ENCODE peak calls at places on chromosome 15, in seven cellular contexts. One of them, this sample, is unnamed.
A peak's percentile ranks its signal among the peaks of the same experiment; 100 is the strongest.

GRCh38 chr15:78046796-78047341 is 30.6 kb downstream of the TBC1D2B start:
- DNase-seq in caudate nucleus: no peak
- DNase-seq in naive thymus-derived CD4-positive, alpha-beta T cell: no peak
- DNase-seq in lower lobe of right lung: peak; percentile 59
- DNase-seq in A549: no peak
- DNase-seq in ovary: no peak
- DNase-seq in dorsolateral prefrontal cortex: no peak
- DNase-seq in this sample: no peak

GRCh38 chr15:52257734-52258062 is 37.9 kb downstream of the MYO5C start:
- DNase-seq in caudate nucleus: no peak
- DNase-seq in naive thymus-derived CD4-positive, alpha-beta T cell: no peak
- DNase-seq in lower lobe of right lung: no peak
- DNase-seq in A549: no peak
- DNase-seq in ovary: no peak
- DNase-seq in dorsolateral prefrontal cortex: no peak
- DNase-seq in this sample: no peak

GRCh38 chr15:83092309-83092976 is 15.0 kb upstream of the TM6SF1 start:
- DNase-seq in caudate nucleus: peak; percentile 18
- DNase-seq in naive thymus-derived CD4-positive, alpha-beta T cell: no peak
- DNase-seq in lower lobe of right lung: peak; percentile 65
- DNase-seq in A549: no peak
- DNase-seq in ovary: no peak
- DNase-seq in dorsolateral prefrontal cortex: no peak
- DNase-seq in this sample: no peak

GRCh38 chr15:78984041-78984440 is 39.2 kb upstream of the CTSH start:
- DNase-seq in caudate nucleus: no peak
- DNase-seq in naive thymus-derived CD4-positive, alpha-beta T cell: no peak
- DNase-seq in lower lobe of right lung: peak; percentile 20
- DNase-seq in A549: no peak
- DNase-seq in ovary: no peak
- DNase-seq in dorsolateral prefrontal cortex: no peak
- DNase-seq in this sample: no peak

GRCh38 chr15:69014454-69014853 is at the start of gene NOX5:
- DNase-seq in caudate nucleus: no peak
- DNase-seq in naive thymus-derived CD4-positive, alpha-beta T cell: no peak
- DNase-seq in lower lobe of right lung: no peak
- DNase-seq in A549: peak; percentile 46
- DNase-seq in ovary: no peak
- DNase-seq in dorsolateral prefrontal cortex: no peak
- DNase-seq in this sample: no peak

GRCh38 chr15:45458746-45459403 is 63.7 kb downstream of the SLC30A4 start:
- DNase-seq in caudate nucleus: peak; percentile 29
- DNase-seq in naive thymus-derived CD4-positive, alpha-beta T cell: peak; percentile 82
- DNase-seq in lower lobe of right lung: peak; percentile 67
- DNase-seq in A549: peak; percentile 27
- DNase-seq in ovary: peak; percentile 69
- DNase-seq in dorsolateral prefrontal cortex: peak; percentile 81
- DNase-seq in this sample: peak; percentile 64

GRCh38 chr15:89399390-89400120 is 64.9 kb upstream of the POLG start:
- DNase-seq in caudate nucleus: peak; percentile 37
- DNase-seq in naive thymus-derived CD4-positive, alpha-beta T cell: no peak
- DNase-seq in lower lobe of right lung: no peak
- DNase-seq in A549: peak; percentile 84
- DNase-seq in ovary: no peak
- DNase-seq in dorsolateral prefrontal cortex: peak; percentile 31
- DNase-seq in this sample: peak; percentile 64

GRCh38 chr15:25175033-25175788 is 220.4 kb downstream of the SNRPN start:
- DNase-seq in caudate nucleus: no peak
- DNase-seq in naive thymus-derived CD4-positive, alpha-beta T cell: no peak
- DNase-seq in lower lobe of right lung: peak; percentile 15
- DNase-seq in A549: no peak
- DNase-seq in ovary: no peak
- DNase-seq in dorsolateral prefrontal cortex: no peak
- DNase-seq in this sample: no peak

GRCh38 chr15:90340345-90340744 is 11.7 kb upstream of the ZNF774 start:
- DNase-seq in caudate nucleus: no peak
- DNase-seq in naive thymus-derived CD4-positive, alpha-beta T cell: no peak
- DNase-seq in lower lobe of right lung: no peak
- DNase-seq in A549: peak; percentile 45
- DNase-seq in ovary: no peak
- DNase-seq in dorsolateral prefrontal cortex: no peak
- DNase-seq in this sample: no peak

GRCh38 chr15:81642451-81642990 is 268.5 kb upstream of the TMC3 start:
- DNase-seq in caudate nucleus: no peak
- DNase-seq in naive thymus-derived CD4-positive, alpha-beta T cell: no peak
- DNase-seq in lower lobe of right lung: no peak
- DNase-seq in A549: no peak
- DNase-seq in ovary: no peak
- DNase-seq in dorsolateral prefrontal cortex: no peak
- DNase-seq in this sample: no peak

GRCh38 chr15:48617619-48618018 is 27.9 kb downstream of the FBN1 start:
- DNase-seq in caudate nucleus: no peak
- DNase-seq in naive thymus-derived CD4-positive, alpha-beta T cell: no peak
- DNase-seq in lower lobe of right lung: peak; percentile 52
- DNase-seq in A549: no peak
- DNase-seq in ovary: peak; percentile 35
- DNase-seq in dorsolateral prefrontal cortex: no peak
- DNase-seq in this sample: no peak

GRCh38 chr15:78072080-78072892 is 5.2 kb downstream of the TBC1D2B start:
- DNase-seq in caudate nucleus: peak; percentile 21
- DNase-seq in naive thymus-derived CD4-positive, alpha-beta T cell: peak; percentile 50
- DNase-seq in lower lobe of right lung: no peak
- DNase-seq in A549: no peak
- DNase-seq in ovary: no peak
- DNase-seq in dorsolateral prefrontal cortex: no peak
- DNase-seq in this sample: no peak

GRCh38 chr15:78950906-78951840 is 6.3 kb upstream of the CTSH start:
- DNase-seq in caudate nucleus: no peak
- DNase-seq in naive thymus-derived CD4-positive, alpha-beta T cell: no peak
- DNase-seq in lower lobe of right lung: no peak
- DNase-seq in A549: peak; percentile 36
- DNase-seq in ovary: no peak
- DNase-seq in dorsolateral prefrontal cortex: no peak
- DNase-seq in this sample: no peak

GRCh38 chr15:62483817-62484216 is 318.7 kb upstream of the C2CD4B start:
- DNase-seq in caudate nucleus: no peak
- DNase-seq in naive thymus-derived CD4-positive, alpha-beta T cell: no peak
- DNase-seq in lower lobe of right lung: no peak
- DNase-seq in A549: no peak
- DNase-seq in ovary: peak; percentile 41
- DNase-seq in dorsolateral prefrontal cortex: no peak
- DNase-seq in this sample: no peak

GRCh38 chr15:44298878-44299277 is 10.4 kb downstream of the GOLM2 start:
- DNase-seq in caudate nucleus: no peak
- DNase-seq in naive thymus-derived CD4-positive, alpha-beta T cell: no peak
- DNase-seq in lower lobe of right lung: no peak
- DNase-seq in A549: peak; percentile 37
- DNase-seq in ovary: no peak
- DNase-seq in dorsolateral prefrontal cortex: no peak
- DNase-seq in this sample: no peak

GRCh38 chr15:56732881-56733130 is 503 bp downstream of the ZNF280D start:
- DNase-seq in caudate nucleus: no peak
- DNase-seq in naive thymus-derived CD4-positive, alpha-beta T cell: no peak
- DNase-seq in lower lobe of right lung: no peak
- DNase-seq in A549: no peak
- DNase-seq in ovary: no peak
- DNase-seq in dorsolateral prefrontal cortex: no peak
- DNase-seq in this sample: no peak

GRCh38 chr15:92638291-92638708 is 17.3 kb downstream of the FAM174B start:
- DNase-seq in caudate nucleus: no peak
- DNase-seq in naive thymus-derived CD4-positive, alpha-beta T cell: no peak
- DNase-seq in lower lobe of right lung: peak; percentile 65
- DNase-seq in A549: no peak
- DNase-seq in ovary: peak; percentile 25
- DNase-seq in dorsolateral prefrontal cortex: no peak
- DNase-seq in this sample: no peak

GRCh38 chr15:40301467-40302179 is 6.1 kb downstream of the PLCB2 start:
- DNase-seq in caudate nucleus: no peak
- DNase-seq in naive thymus-derived CD4-positive, alpha-beta T cell: no peak
- DNase-seq in lower lobe of right lung: no peak
- DNase-seq in A549: no peak
- DNase-seq in ovary: no peak
- DNase-seq in dorsolateral prefrontal cortex: no peak
- DNase-seq in this sample: no peak

GRCh38 chr15:85533949-85534543 is 153.6 kb downstream of the AKAP13 start:
- DNase-seq in caudate nucleus: no peak
- DNase-seq in naive thymus-derived CD4-positive, alpha-beta T cell: peak; percentile 25
- DNase-seq in lower lobe of right lung: no peak
- DNase-seq in A549: no peak
- DNase-seq in ovary: no peak
- DNase-seq in dorsolateral prefrontal cortex: no peak
- DNase-seq in this sample: no peak
- H3K27ac ChIP-seq in caudate nucleus: no peak overlapping the region
- H3K27ac ChIP-seq in naive thymus-derived CD4-positive, alpha-beta T cell: no peak overlapping the region
- H3K27ac ChIP-seq in lower lobe of right lung: peak overlapping the region; percentile 72
- H3K27ac ChIP-seq in A549: no peak overlapping the region
- H3K27ac ChIP-seq in ovary: no peak overlapping the region
- H3K27ac ChIP-seq in dorsolateral prefrontal cortex: no peak overlapping the region
- H3K27ac ChIP-seq in this sample: no peak overlapping the region

DNA sequence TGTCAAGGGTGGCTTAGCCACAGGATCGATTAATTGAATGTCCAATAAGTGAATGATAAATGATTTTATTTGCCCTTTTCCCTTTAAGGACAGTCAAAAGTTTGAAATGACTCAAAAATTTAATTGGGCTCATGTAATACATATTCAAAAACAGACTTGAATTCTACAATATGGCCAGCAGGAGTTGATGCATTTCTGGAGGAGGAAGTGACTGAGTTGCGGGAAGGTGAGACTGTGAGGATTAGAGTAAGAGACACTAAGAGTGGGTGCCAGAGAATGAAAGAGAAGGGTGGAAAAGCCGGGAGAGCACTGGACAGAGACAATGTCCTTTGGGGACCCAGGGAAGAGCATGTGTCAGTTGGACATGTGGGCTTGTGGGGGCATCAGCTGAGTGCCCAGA is 83.3 kb downstream of the MCTP2 start:
- DNase-seq in caudate nucleus: no peak
- DNase-seq in naive thymus-derived CD4-positive, alpha-beta T cell: no peak
- DNase-seq in lower lobe of right lung: no peak
- DNase-seq in A549: no peak
- DNase-seq in ovary: no peak
- DNase-seq in dorsolateral prefrontal cortex: no peak
- DNase-seq in this sample: no peak
- H3K27ac ChIP-seq in caudate nucleus: no peak overlapping the region
- H3K27ac ChIP-seq in naive thymus-derived CD4-positive, alpha-beta T cell: no peak overlapping the region
- H3K27ac ChIP-seq in lower lobe of right lung: no peak overlapping the region
- H3K27ac ChIP-seq in A549: no peak overlapping the region
- H3K27ac ChIP-seq in ovary: no peak overlapping the region
- H3K27ac ChIP-seq in dorsolateral prefrontal cortex: no peak overlapping the region
- H3K27ac ChIP-seq in this sample: no peak overlapping the region

DNA sequence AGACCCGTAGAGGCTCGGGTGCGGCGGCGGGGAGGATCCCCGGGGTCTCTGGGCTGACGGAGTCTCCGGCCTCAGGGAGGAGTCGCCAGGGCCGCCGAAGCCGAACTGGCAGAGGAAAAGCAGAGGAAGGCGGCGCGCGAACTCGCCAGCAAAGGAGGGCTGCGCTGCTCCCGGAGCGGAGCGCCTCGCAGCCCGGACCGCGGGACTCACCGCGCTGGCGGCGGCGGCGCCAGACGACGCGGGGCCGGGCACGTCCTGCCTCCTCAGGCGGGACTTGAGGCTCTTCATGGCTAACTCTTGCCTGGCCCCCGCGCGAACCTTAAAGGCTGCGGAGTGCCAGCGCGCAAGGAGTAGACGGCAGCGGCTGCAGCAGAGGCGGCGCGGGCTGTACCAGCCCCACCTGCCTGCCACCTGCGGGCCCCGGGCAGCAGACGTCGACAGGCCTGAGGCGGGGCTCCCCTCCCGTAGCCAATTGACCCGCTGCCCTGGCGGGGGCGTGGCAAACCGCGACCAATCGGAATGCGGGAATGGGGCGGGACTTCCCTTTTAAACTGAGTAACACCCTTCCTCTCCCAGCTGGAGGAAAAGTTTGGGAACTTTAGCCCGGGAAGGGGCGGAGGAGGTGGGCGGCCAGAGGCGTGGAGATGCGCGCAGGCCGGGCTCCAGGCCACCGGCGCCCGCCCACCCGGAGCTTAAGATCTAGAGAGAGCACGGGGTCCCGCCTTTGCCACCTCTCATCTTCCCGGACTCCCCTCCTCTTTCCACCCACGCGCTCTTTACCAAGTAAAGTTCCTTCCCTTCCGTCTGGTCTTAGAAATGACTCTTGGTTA is at the start of gene UACA:
- DNase-seq in caudate nucleus: peak; percentile 91
- DNase-seq in naive thymus-derived CD4-positive, alpha-beta T cell: peak; percentile 61
- DNase-seq in lower lobe of right lung: peak; percentile 89
- DNase-seq in A549: peak; percentile 99
- DNase-seq in ovary: peak; percentile 99
- DNase-seq in dorsolateral prefrontal cortex: peak; percentile 69
- DNase-seq in this sample: peak; percentile 86
- H3K27ac ChIP-seq in caudate nucleus: peak within 1 kb of the TSS; percentile 47
- H3K27ac ChIP-seq in naive thymus-derived CD4-positive, alpha-beta T cell: no peak within 1 kb of the TSS
- H3K27ac ChIP-seq in lower lobe of right lung: peak within 1 kb of the TSS; percentile 94
- H3K27ac ChIP-seq in A549: peak within 1 kb of the TSS; percentile 92
- H3K27ac ChIP-seq in ovary: peak within 1 kb of the TSS; percentile 90
- H3K27ac ChIP-seq in dorsolateral prefrontal cortex: no peak within 1 kb of the TSS
- H3K27ac ChIP-seq in this sample: peak within 1 kb of the TSS; percentile 67

GRCh38 chr15:64807751-64808222 is 17.7 kb downstream of the PIF1 start:
- DNase-seq in caudate nucleus: no peak
- DNase-seq in naive thymus-derived CD4-positive, alpha-beta T cell: no peak
- DNase-seq in lower lobe of right lung: no peak
- DNase-seq in A549: no peak
- DNase-seq in ovary: no peak
- DNase-seq in dorsolateral prefrontal cortex: no peak
- DNase-seq in this sample: no peak
- H3K27ac ChIP-seq in caudate nucleus: no peak overlapping the region
- H3K27ac ChIP-seq in naive thymus-derived CD4-positive, alpha-beta T cell: no peak overlapping the region
- H3K27ac ChIP-seq in lower lobe of right lung: no peak overlapping the region
- H3K27ac ChIP-seq in A549: no peak overlapping the region
- H3K27ac ChIP-seq in ovary: no peak overlapping the region
- H3K27ac ChIP-seq in dorsolateral prefrontal cortex: no peak overlapping the region
- H3K27ac ChIP-seq in this sample: no peak overlapping the region

GRCh38 chr15:84601555-84601838 is 688 bp downstream of the ZSCAN2 start:
- DNase-seq in caudate nucleus: no peak
- DNase-seq in naive thymus-derived CD4-positive, alpha-beta T cell: no peak
- DNase-seq in lower lobe of right lung: no peak
- DNase-seq in A549: no peak
- DNase-seq in ovary: no peak
- DNase-seq in dorsolateral prefrontal cortex: no peak
- DNase-seq in this sample: no peak
- H3K27ac ChIP-seq in caudate nucleus: no peak overlapping the region
- H3K27ac ChIP-seq in naive thymus-derived CD4-positive, alpha-beta T cell: peak overlapping the region; percentile 77
- H3K27ac ChIP-seq in lower lobe of right lung: no peak overlapping the region
- H3K27ac ChIP-seq in A549: peak overlapping the region; percentile 78
- H3K27ac ChIP-seq in ovary: no peak overlapping the region
- H3K27ac ChIP-seq in dorsolateral prefrontal cortex: no peak overlapping the region
- H3K27ac ChIP-seq in this sample: no peak overlapping the region

GRCh38 chr15:27769652-27770051 is 329.5 kb downstream of the OCA2 start:
- DNase-seq in caudate nucleus: no peak
- DNase-seq in naive thymus-derived CD4-positive, alpha-beta T cell: no peak
- DNase-seq in lower lobe of right lung: no peak
- DNase-seq in A549: no peak
- DNase-seq in ovary: no peak
- DNase-seq in dorsolateral prefrontal cortex: no peak
- DNase-seq in this sample: no peak
- H3K27ac ChIP-seq in caudate nucleus: no peak overlapping the region
- H3K27ac ChIP-seq in naive thymus-derived CD4-positive, alpha-beta T cell: no peak overlapping the region
- H3K27ac ChIP-seq in lower lobe of right lung: no peak overlapping the region
- H3K27ac ChIP-seq in A549: no peak overlapping the region
- H3K27ac ChIP-seq in ovary: no peak overlapping the region
- H3K27ac ChIP-seq in dorsolateral prefrontal cortex: no peak overlapping the region
- H3K27ac ChIP-seq in this sample: no peak overlapping the region

GRCh38 chr15:73688455-73688854 is 4.3 kb downstream of the CD276 start:
- DNase-seq in caudate nucleus: no peak
- DNase-seq in naive thymus-derived CD4-positive, alpha-beta T cell: no peak
- DNase-seq in lower lobe of right lung: no peak
- DNase-seq in A549: no peak
- DNase-seq in ovary: no peak
- DNase-seq in dorsolateral prefrontal cortex: no peak
- DNase-seq in this sample: no peak
- H3K27ac ChIP-seq in caudate nucleus: no peak overlapping the region
- H3K27ac ChIP-seq in naive thymus-derived CD4-positive, alpha-beta T cell: no peak overlapping the region
- H3K27ac ChIP-seq in lower lobe of right lung: no peak overlapping the region
- H3K27ac ChIP-seq in A549: no peak overlapping the region
- H3K27ac ChIP-seq in ovary: no peak overlapping the region
- H3K27ac ChIP-seq in dorsolateral prefrontal cortex: no peak overlapping the region
- H3K27ac ChIP-seq in this sample: no peak overlapping the region